ENCODE peak calls at places on chromosomes 13 and 19, in four cellular contexts. L, X, I and N are unnamed samples.

GRCh38 chr19:14476663-14477401 is 1.7 kb upstream of the PTGER1 start:
- DNase-seq in L (no peak), X (no peak), I (peak), N (no peak)

GRCh38 chr19:29596885-29597525 is 9.1 kb upstream of the POP4 start:
- DNase-seq in L (peak), X (peak), I (peak), N (peak)

GRCh38 chr19:51572908-51573307 is 1.8 kb downstream of the ZNF175 start:
- DNase-seq in L (peak), X (no peak), I (peak), N (peak)

GRCh38 chr19:35328851-35329285 is at the start of gene CD22:
- DNase-seq in L (no peak), X (no peak), I (no peak), N (no peak)

GRCh38 chr19:16118489-16119033 is 6.9 kb downstream of the RAB8A start:
- DNase-seq in L (no peak), X (no peak), I (no peak), N (no peak)

GRCh38 chr13:95505265-95505664 is 47.3 kb upstream of the CLDN10 start:
- DNase-seq in L (no peak), X (no peak), I (no peak), N (no peak)

GRCh38 chr13:48990900-48991299 is 15.2 kb downstream of the FNDC3A start:
- DNase-seq in L (no peak), X (no peak), I (no peak), N (no peak)

GRCh38 chr19:42051166-42052115 is 18.6 kb downstream of the GRIK5 start:
- DNase-seq in L (no peak), X (no peak), I (peak), N (no peak)

GRCh38 chr19:36001605-36002004 is 6.6 kb downstream of the SDHAF1 start:
- DNase-seq in L (no peak), X (no peak), I (no peak), N (no peak)

GRCh38 chr13:24225062-24225461 is 64.5 kb downstream of the SPATA13 start:
- DNase-seq in L (no peak), X (no peak), I (no peak), N (no peak)